ENCODE peak calls at places on chromosomes 5 and 9, in four cellular contexts. V is cardiac muscle cell, A is uterus, R is A549. H is an unnamed sample.

GRCh38 chr5:108730617-108731340 is 16.9 kb upstream of the FER start:
- DNase-seq in V (no peak), A (no peak), R (no peak), H (no peak)

GRCh38 chr5:32709789-32710334 is 1.3 kb upstream of the NPR3 start:
- DNase-seq in V (peak; percentile 75), A (peak; percentile 62), R (peak; percentile 74), H (peak; percentile 84)

GRCh38 chr9:77885104-77885672 is 146.4 kb downstream of the GNAQ start:
- DNase-seq in V (no peak), A (peak; percentile 30), R (no peak), H (no peak)

GRCh38 chr5:32379421-32379820 is 65.1 kb downstream of the ZFR start:
- DNase-seq in V (no peak), A (no peak), R (no peak), H (no peak)

GRCh38 chr5:64165500-64166200 is at the start of gene RNF180:
- DNase-seq in V (peak; percentile 74), A (peak; percentile 48), R (peak; percentile 10), H (no peak)

GRCh38 chr5:135578685-135579341 is at the start of gene CXCL14:
- DNase-seq in V (peak; percentile 45), A (no peak), R (no peak), H (no peak)

GRCh38 chr5:176578391-176578808 is 29.3 kb downstream of the CDHR2 start:
- DNase-seq in V (peak; percentile 53), A (peak; percentile 31), R (peak; percentile 93), H (no peak)

GRCh38 chr9:114125614-114126013 is 26.5 kb upstream of the KIF12 start:
- DNase-seq in V (no peak), A (no peak), R (no peak), H (no peak)

GRCh38 chr5:68953151-68953884 is 140.5 kb upstream of the SLC30A5 start:
- DNase-seq in V (no peak), A (peak; percentile 38), R (no peak), H (no peak)

GRCh38 chr5:170538970-170539586 is 35.3 kb downstream of the KCNIP1 start:
- DNase-seq in V (no peak), A (no peak), R (no peak), H (no peak)

GRCh38 chr5:124057161-124057814 is 545.3 kb downstream of the CSNK1G3 start:
- DNase-seq in V (peak; percentile 29), A (no peak), R (no peak), H (no peak)

GRCh38 chr5:52859619-52860018 is 71.9 kb downstream of the ITGA1 start:
- DNase-seq in V (no peak), A (no peak), R (no peak), H (no peak)

GRCh38 chr5:137069358-137069757 is 429.8 kb downstream of the SPOCK1 start:
- DNase-seq in V (no peak), A (no peak), R (no peak), H (no peak)

GRCh38 chr5:55904152-55904551 is 53.0 kb downstream of the IL31RA start:
- DNase-seq in V (no peak), A (no peak), R (no peak), H (no peak)

GRCh38 chr5:96023518-96023917 is 61.9 kb upstream of the ELL2 start:
- DNase-seq in V (no peak), A (no peak), R (no peak), H (no peak)

GRCh38 chr9:112091805-112092204 is 83.3 kb downstream of the SUSD1 start:
- DNase-seq in V (peak; percentile 35), A (no peak), R (no peak), H (no peak)

GRCh38 chr5:91928751-91929521 is 545.8 kb upstream of the ARRDC3 start:
- DNase-seq in V (peak; percentile 20), A (no peak), R (peak; percentile 19), H (no peak)

GRCh38 chr5:31285025-31285424 is 91.5 kb downstream of the CDH6 start:
- DNase-seq in V (no peak), A (no peak), R (no peak), H (no peak)

GRCh38 chr9:35350212-35350611 is 139.7 kb upstream of the RUSC2 start:
- DNase-seq in V (no peak), A (no peak), R (no peak), H (no peak)

GRCh38 chr5:68681929-68682328 is 411.9 kb upstream of the SLC30A5 start:
- DNase-seq in V (no peak), A (no peak), R (no peak), H (no peak)

GRCh38 chr5:55338092-55338613 is 30.4 kb downstream of the MTREX start:
- DNase-seq in V (no peak), A (no peak), R (no peak), H (no peak)

GRCh38 chr5:16983022-16983639 is 47.0 kb upstream of the MYO10 start:
- DNase-seq in V (no peak), A (no peak), R (no peak), H (no peak)

GRCh38 chr5:126865299-126865698 is 88.4 kb downstream of the LMNB1 start:
- DNase-seq in V (no peak), A (no peak), R (no peak), H (no peak)

GRCh38 chr5:107519900-107520354 is 150.8 kb downstream of the EFNA5 start:
- DNase-seq in V (peak; percentile 51), A (no peak), R (no peak), H (no peak)

GRCh38 chr5:66013906-66014305 is 87.5 kb downstream of the ERBIN start:
- DNase-seq in V (no peak), A (no peak), R (no peak), H (no peak)

GRCh38 chr9:114879165-114879564 is 51.2 kb downstream of the TNFSF8 start:
- DNase-seq in V (no peak), A (no peak), R (no peak), H (no peak)

GRCh38 chr9:1771094-1771493 is 244.1 kb upstream of the SMARCA2 start:
- DNase-seq in V (no peak), A (no peak), R (no peak), H (no peak)

GRCh38 chr5:56310711-56311204 is 77.6 kb upstream of the ANKRD55 start:
- DNase-seq in V (no peak), A (peak; percentile 38), R (no peak), H (no peak)

GRCh38 chr9:129720865-129721545 is 31.8 kb downstream of the PTGES start:
- DNase-seq in V (no peak), A (no peak), R (peak; percentile 43), H (no peak)

GRCh38 chr9:98357921-98358535 is 102.6 kb upstream of the TBC1D2 start:
- DNase-seq in V (no peak), A (no peak), R (no peak), H (no peak)

GRCh38 chr5:125595845-125596244 is 827.4 kb upstream of the GRAMD2B start:
- DNase-seq in V (peak; percentile 23), A (no peak), R (no peak), H (no peak)

GRCh38 chr5:139671096-139671841 is 23.1 kb downstream of the CXXC5 start:
- DNase-seq in V (no peak), A (no peak), R (no peak), H (no peak)

GRCh38 chr5:171968512-171968911 is 37.9 kb downstream of the FBXW11 start:
- DNase-seq in V (no peak), A (no peak), R (no peak), H (no peak)

GRCh38 chr9:79939819-79940218 is 368.1 kb downstream of the TLE4 start:
- DNase-seq in V (no peak), A (no peak), R (peak; percentile 1), H (no peak)

GRCh38 chr5:81506900-81507588 is 113.1 kb upstream of the ACOT12 start:
- DNase-seq in V (peak; percentile 86), A (peak; percentile 50), R (peak; percentile 66), H (peak; percentile 12)

GRCh38 chr9:89912605-89912953 is 307.8 kb downstream of the GADD45G start:
- DNase-seq in V (no peak), A (no peak), R (no peak), H (no peak)

GRCh38 chr9:89916001-89916635 is 311.3 kb downstream of the GADD45G start:
- DNase-seq in V (no peak), A (no peak), R (no peak), H (no peak)

GRCh38 chr9:89915187-89915586 is 310.4 kb downstream of the GADD45G start:
- DNase-seq in V (no peak), A (no peak), R (no peak), H (no peak)

GRCh38 chr9:89917861-89918260 is 313.0 kb downstream of the GADD45G start:
- DNase-seq in V (no peak), A (no peak), R (no peak), H (no peak)

GRCh38 chr9:89911721-89912604 is 307.2 kb downstream of the GADD45G start:
- DNase-seq in V (no peak), A (no peak), R (no peak), H (no peak)
- TF ChIP-seq CTCF in V (no peak), A (no peak), R (no peak), H (no peak)

DNA sequence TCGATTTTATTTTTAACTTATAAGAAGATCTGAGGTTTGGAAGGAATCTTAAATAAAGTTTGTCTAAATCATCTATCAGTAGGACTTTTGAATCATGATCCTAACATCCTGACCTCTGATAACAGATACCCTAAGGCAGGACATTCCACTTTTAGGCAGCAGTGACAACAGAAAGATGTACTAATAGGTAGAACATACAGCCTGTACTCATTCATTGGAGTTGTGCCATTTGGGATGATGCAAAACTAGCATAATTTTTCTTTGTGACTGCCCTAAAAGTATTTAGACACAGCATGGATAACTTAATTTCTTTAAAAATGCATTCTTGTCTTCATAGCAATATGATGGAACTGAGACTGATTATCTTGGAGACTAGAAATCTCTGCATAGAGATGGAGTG is 39.7 kb downstream of the CDC42SE2 start:
- DNase-seq in V (no peak), A (no peak), R (no peak), H (no peak)
- H3K9me3 ChIP-seq in V (no peaks in the 10 kb centered on the region), A (peaks cover 5% of the 10 kb centered on the region), R (no peaks in the 10 kb centered on the region), H (no peaks in the 10 kb centered on the region)

GRCh38 chr9:726005-726404 is 115.5 kb upstream of the DMRT1 start:
- DNase-seq in V (no peak), A (no peak), R (no peak), H (no peak)
- H3K27ac ChIP-seq in V (no peak overlapping the region), A (no peak overlapping the region), R (no peak overlapping the region), H (peak overlapping the region; percentile 91)

GRCh38 chr5:142151436-142152382 is 43.1 kb downstream of the NDFIP1 start:
- DNase-seq in V (peak; percentile 74), A (peak; percentile 27), R (peak; percentile 37), H (no peak)

GRCh38 chr5:142145106-142145900 is 36.7 kb downstream of the NDFIP1 start:
- DNase-seq in V (peak; percentile 77), A (peak; percentile 42), R (peak; percentile 57), H (peak; percentile 77)

GRCh38 chr5:142152383-142152730 is 43.8 kb downstream of the NDFIP1 start:
- DNase-seq in V (peak; percentile 30), A (no peak), R (no peak), H (no peak)

GRCh38 chr5:142150431-142150830 is 41.9 kb downstream of the NDFIP1 start:
- DNase-seq in V (no peak), A (no peak), R (no peak), H (no peak)

DNA sequence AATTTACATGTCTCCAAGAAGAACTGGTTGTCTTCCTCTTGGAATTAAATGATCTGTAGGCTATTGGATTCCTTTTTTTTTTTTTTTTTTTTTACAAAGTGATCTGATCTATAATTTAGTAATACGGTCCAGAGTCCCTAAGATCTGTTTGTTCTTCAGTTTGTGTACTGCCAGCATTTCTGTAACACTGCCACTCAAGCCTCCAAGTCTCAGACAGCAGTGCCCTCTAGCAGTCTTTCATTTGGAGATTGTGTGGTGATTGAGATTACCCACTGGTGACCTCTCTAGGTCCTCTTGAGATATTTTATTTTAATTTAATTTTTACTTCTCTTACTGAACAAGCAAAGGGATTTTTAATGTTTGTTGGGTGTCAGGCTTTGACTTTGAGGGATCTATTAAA is 40.8 kb downstream of the NDFIP1 start:
- DNase-seq in V (no peak), A (no peak), R (no peak), H (no peak)
- TF ChIP-seq CTCF in V (no peak), A (no peak), R (no peak), H (no peak)